ENCODE peak calls at places on chromosomes 2 and 18, in six cellular contexts. One of them, this sample, is unnamed.

GRCh38 chr2:11175293-11175795 is 20.1 kb downstream of the SLC66A3 start:
- DNase-seq in aorta: peak; percentile 70
- DNase-seq in choroid plexus epithelial cell: peak; percentile 78
- DNase-seq in NCI-H510A: no peak
- DNase-seq in neuronal stem cell: no peak
- DNase-seq in GM13977: no peak
- DNase-seq in this sample: peak; percentile 75

GRCh38 chr2:149355712-149356422 is 25.5 kb downstream of the LYPD6 start:
- DNase-seq in choroid plexus epithelial cell: no peak
- DNase-seq in GM13977: no peak
- DNase-seq in NCI-H510A: no peak
- DNase-seq in aorta: no peak
- DNase-seq in neuronal stem cell: no peak
- DNase-seq in this sample: no peak

GRCh38 chr2:53242090-53242489 is 525.5 kb upstream of the CHAC2 start:
- DNase-seq in GM13977: no peak
- DNase-seq in neuronal stem cell: no peak
- DNase-seq in NCI-H510A: no peak
- DNase-seq in choroid plexus epithelial cell: no peak
- DNase-seq in aorta: no peak
- DNase-seq in this sample: no peak

GRCh38 chr2:172252154-172252553 is 149.5 kb upstream of the DLX2 start:
- DNase-seq in NCI-H510A: no peak
- DNase-seq in neuronal stem cell: no peak
- DNase-seq in GM13977: no peak
- DNase-seq in aorta: no peak
- DNase-seq in choroid plexus epithelial cell: no peak
- DNase-seq in this sample: no peak

GRCh38 chr2:208657468-208657867 is 250.9 kb downstream of the PTH2R start:
- DNase-seq in NCI-H510A: no peak
- DNase-seq in aorta: no peak
- DNase-seq in choroid plexus epithelial cell: no peak
- DNase-seq in GM13977: no peak
- DNase-seq in neuronal stem cell: no peak
- DNase-seq in this sample: no peak

GRCh38 chr2:200525066-200525465 is 941 bp upstream of the SGO2 start:
- DNase-seq in aorta: no peak
- DNase-seq in GM13977: no peak
- DNase-seq in NCI-H510A: no peak
- DNase-seq in neuronal stem cell: no peak
- DNase-seq in choroid plexus epithelial cell: no peak
- DNase-seq in this sample: no peak

GRCh38 chr2:17652681-17653080 is 100.9 kb downstream of the SMC6 start:
- DNase-seq in NCI-H510A: no peak
- DNase-seq in GM13977: no peak
- DNase-seq in aorta: no peak
- DNase-seq in choroid plexus epithelial cell: no peak
- DNase-seq in neuronal stem cell: no peak
- DNase-seq in this sample: peak; percentile 29

GRCh38 chr2:220064282-220065042 is 437.0 kb downstream of the SLC4A3 start:
- DNase-seq in aorta: no peak
- DNase-seq in neuronal stem cell: no peak
- DNase-seq in choroid plexus epithelial cell: peak; percentile 13
- DNase-seq in GM13977: no peak
- DNase-seq in NCI-H510A: peak; percentile 6
- DNase-seq in this sample: no peak

GRCh38 chr2:112958428-112959108 is 19.2 kb upstream of the IL36G start:
- DNase-seq in NCI-H510A: peak; percentile 2
- DNase-seq in GM13977: peak; percentile 66
- DNase-seq in aorta: no peak
- DNase-seq in neuronal stem cell: peak; percentile 37
- DNase-seq in choroid plexus epithelial cell: peak; percentile 79
- DNase-seq in this sample: peak; percentile 75

GRCh38 chr2:68824831-68825230 is 46.4 kb downstream of the BMP10 start:
- DNase-seq in choroid plexus epithelial cell: no peak
- DNase-seq in aorta: peak; percentile 45
- DNase-seq in NCI-H510A: no peak
- DNase-seq in neuronal stem cell: no peak
- DNase-seq in GM13977: no peak
- DNase-seq in this sample: peak; percentile 86

GRCh38 chr18:9474103-9474982 is 970 bp upstream of the RALBP1 start:
- DNase-seq in NCI-H510A: peak; percentile 28
- DNase-seq in neuronal stem cell: no peak
- DNase-seq in choroid plexus epithelial cell: no peak
- DNase-seq in GM13977: no peak
- DNase-seq in aorta: no peak
- DNase-seq in this sample: no peak

GRCh38 chr2:72155737-72156136 is 8.1 kb upstream of the CYP26B1 start:
- DNase-seq in GM13977: no peak
- DNase-seq in aorta: no peak
- DNase-seq in neuronal stem cell: no peak
- DNase-seq in choroid plexus epithelial cell: no peak
- DNase-seq in NCI-H510A: no peak
- DNase-seq in this sample: no peak

GRCh38 chr18:12307871-12308385 is at the start of gene TUBB6:
- DNase-seq in aorta: peak; percentile 84
- DNase-seq in choroid plexus epithelial cell: peak; percentile 73
- DNase-seq in NCI-H510A: no peak
- DNase-seq in GM13977: peak; percentile 95
- DNase-seq in neuronal stem cell: peak; percentile 57
- DNase-seq in this sample: peak; percentile 93

GRCh38 chr2:85376291-85377065 is 21.9 kb downstream of the ELMOD3 start:
- DNase-seq in neuronal stem cell: no peak
- DNase-seq in choroid plexus epithelial cell: no peak
- DNase-seq in aorta: no peak
- DNase-seq in NCI-H510A: no peak
- DNase-seq in GM13977: no peak
- DNase-seq in this sample: no peak

GRCh38 chr2:48415765-48416515 is 114.0 kb upstream of the STON1 start:
- DNase-seq in GM13977: peak; percentile 52
- DNase-seq in NCI-H510A: no peak
- DNase-seq in choroid plexus epithelial cell: peak; percentile 31
- DNase-seq in neuronal stem cell: no peak
- DNase-seq in aorta: no peak
- DNase-seq in this sample: no peak

GRCh38 chr2:240395896-240396622 is 39.4 kb upstream of the GPC1 start:
- DNase-seq in choroid plexus epithelial cell: no peak
- DNase-seq in GM13977: no peak
- DNase-seq in aorta: no peak
- DNase-seq in neuronal stem cell: no peak
- DNase-seq in NCI-H510A: no peak
- DNase-seq in this sample: no peak

GRCh38 chr2:111071480-111072143 is 49.1 kb upstream of the BCL2L11 start:
- DNase-seq in GM13977: no peak
- DNase-seq in choroid plexus epithelial cell: peak; percentile 88
- DNase-seq in aorta: peak; percentile 55
- DNase-seq in neuronal stem cell: no peak
- DNase-seq in NCI-H510A: no peak
- DNase-seq in this sample: peak; percentile 95

GRCh38 chr2:199307461-199307860 is 150.3 kb downstream of the SATB2 start:
- DNase-seq in GM13977: no peak
- DNase-seq in aorta: no peak
- DNase-seq in neuronal stem cell: no peak
- DNase-seq in NCI-H510A: no peak
- DNase-seq in choroid plexus epithelial cell: no peak
- DNase-seq in this sample: peak; percentile 23

GRCh38 chr2:61795408-61795807 is 58.5 kb downstream of the FAM161A start:
- DNase-seq in NCI-H510A: no peak
- DNase-seq in aorta: no peak
- DNase-seq in choroid plexus epithelial cell: no peak
- DNase-seq in neuronal stem cell: no peak
- DNase-seq in GM13977: no peak
- DNase-seq in this sample: no peak

GRCh38 chr2:217127744-217128143 is 267.9 kb upstream of the TNP1 start:
- DNase-seq in NCI-H510A: no peak
- DNase-seq in aorta: no peak
- DNase-seq in choroid plexus epithelial cell: peak; percentile 55
- DNase-seq in neuronal stem cell: no peak
- DNase-seq in GM13977: no peak
- DNase-seq in this sample: peak; percentile 39

GRCh38 chr2:221602938-221603337 is 30.8 kb upstream of the EPHA4 start:
- DNase-seq in neuronal stem cell: no peak
- DNase-seq in aorta: no peak
- DNase-seq in GM13977: no peak
- DNase-seq in NCI-H510A: no peak
- DNase-seq in choroid plexus epithelial cell: no peak
- DNase-seq in this sample: peak; percentile 52

GRCh38 chr2:18630101-18630500 is 40.7 kb upstream of the NT5C1B start:
- DNase-seq in neuronal stem cell: no peak
- DNase-seq in NCI-H510A: no peak
- DNase-seq in GM13977: no peak
- DNase-seq in aorta: no peak
- DNase-seq in choroid plexus epithelial cell: peak; percentile 69
- DNase-seq in this sample: peak; percentile 35

GRCh38 chr2:30691948-30692828 is 115.1 kb downstream of the CAPN13 start:
- DNase-seq in NCI-H510A: no peak
- DNase-seq in GM13977: no peak
- DNase-seq in neuronal stem cell: no peak
- DNase-seq in aorta: no peak
- DNase-seq in choroid plexus epithelial cell: peak; percentile 56
- DNase-seq in this sample: no peak

GRCh38 chr18:5995626-5996025 is 100.3 kb upstream of the TMEM200C start:
- DNase-seq in NCI-H510A: no peak
- DNase-seq in GM13977: no peak
- DNase-seq in aorta: no peak
- DNase-seq in choroid plexus epithelial cell: no peak
- DNase-seq in neuronal stem cell: no peak
- DNase-seq in this sample: no peak

GRCh38 chr2:158315000-158315399 is 141.6 kb downstream of the CCDC148 start:
- DNase-seq in choroid plexus epithelial cell: no peak
- DNase-seq in NCI-H510A: no peak
- DNase-seq in neuronal stem cell: no peak
- DNase-seq in aorta: no peak
- DNase-seq in GM13977: no peak
- DNase-seq in this sample: no peak

GRCh38 chr18:75089748-75090327 is 119.1 kb downstream of the PTGR3 start:
- DNase-seq in neuronal stem cell: no peak
- DNase-seq in choroid plexus epithelial cell: no peak
- DNase-seq in GM13977: no peak
- DNase-seq in aorta: no peak
- DNase-seq in NCI-H510A: no peak
- DNase-seq in this sample: no peak

GRCh38 chr2:230582851-230583283 is 129.8 kb upstream of the CAB39 start:
- DNase-seq in NCI-H510A: no peak
- DNase-seq in GM13977: peak; percentile 66
- DNase-seq in choroid plexus epithelial cell: peak; percentile 27
- DNase-seq in neuronal stem cell: no peak
- DNase-seq in aorta: no peak
- DNase-seq in this sample: peak; percentile 29

GRCh38 chr2:135694711-135695110 is 46.9 kb upstream of the UBXN4 start:
- DNase-seq in choroid plexus epithelial cell: peak; percentile 52
- DNase-seq in neuronal stem cell: no peak
- DNase-seq in NCI-H510A: no peak
- DNase-seq in aorta: no peak
- DNase-seq in GM13977: no peak
- DNase-seq in this sample: peak; percentile 16

GRCh38 chr2:112977559-112978056 is at the start of gene IL36G:
- DNase-seq in choroid plexus epithelial cell: no peak
- DNase-seq in NCI-H510A: no peak
- DNase-seq in neuronal stem cell: no peak
- DNase-seq in aorta: no peak
- DNase-seq in GM13977: no peak
- DNase-seq in this sample: no peak

GRCh38 chr18:34991561-34991960 is 49.7 kb upstream of the MAPRE2 start:
- DNase-seq in NCI-H510A: no peak
- DNase-seq in aorta: no peak
- DNase-seq in choroid plexus epithelial cell: no peak
- DNase-seq in neuronal stem cell: no peak
- DNase-seq in GM13977: no peak
- DNase-seq in this sample: no peak

GRCh38 chr2:46924608-46925007 is 9.0 kb upstream of the MCFD2 start:
- DNase-seq in GM13977: no peak
- DNase-seq in neuronal stem cell: no peak
- DNase-seq in NCI-H510A: no peak
- DNase-seq in choroid plexus epithelial cell: no peak
- DNase-seq in aorta: peak; percentile 59
- DNase-seq in this sample: no peak

GRCh38 chr2:189421644-189422043 is 19.6 kb upstream of the WDR75 start:
- DNase-seq in aorta: no peak
- DNase-seq in NCI-H510A: no peak
- DNase-seq in GM13977: no peak
- DNase-seq in neuronal stem cell: no peak
- DNase-seq in choroid plexus epithelial cell: peak; percentile 80
- DNase-seq in this sample: peak; percentile 82

GRCh38 chr2:161171595-161171929 is 11.3 kb downstream of the TANK start:
- DNase-seq in aorta: no peak
- DNase-seq in neuronal stem cell: no peak
- DNase-seq in GM13977: no peak
- DNase-seq in choroid plexus epithelial cell: no peak
- DNase-seq in NCI-H510A: no peak
- DNase-seq in this sample: no peak

GRCh38 chr2:165572155-165572554 is 102.7 kb downstream of the CSRNP3 start:
- DNase-seq in aorta: no peak
- DNase-seq in neuronal stem cell: no peak
- DNase-seq in choroid plexus epithelial cell: peak; percentile 7
- DNase-seq in NCI-H510A: peak; percentile 30
- DNase-seq in GM13977: no peak
- DNase-seq in this sample: no peak

GRCh38 chr2:169716938-169717690 is 16.5 kb upstream of the KLHL23 start:
- DNase-seq in aorta: no peak
- DNase-seq in neuronal stem cell: no peak
- DNase-seq in GM13977: no peak
- DNase-seq in choroid plexus epithelial cell: no peak
- DNase-seq in NCI-H510A: peak; percentile 62
- DNase-seq in this sample: no peak

GRCh38 chr2:86552889-86553288 is 10.4 kb downstream of the CHMP3 start:
- DNase-seq in NCI-H510A: no peak
- DNase-seq in GM13977: no peak
- DNase-seq in choroid plexus epithelial cell: no peak
- DNase-seq in neuronal stem cell: no peak
- DNase-seq in aorta: no peak
- DNase-seq in this sample: no peak